ENCODE peak calls at places on chromosomes 7 and 10, in ten cellular contexts. One of them, this sample, is unnamed.

GRCh38 chr7:142914121-142914520 is 19.4 kb downstream of the TRPV5 start:
- DNase-seq in foreskin fibroblast: no peak
- DNase-seq in ovary: no peak
- DNase-seq in right cardiac atrium: no peak
- DNase-seq in left ventricle myocardium inferior: no peak
- DNase-seq in effector memory CD4-positive, alpha-beta T cell: no peak
- DNase-seq in AG04449: no peak
- DNase-seq in CD8-positive, alpha-beta memory T cell: no peak
- DNase-seq in fibroblast of the aortic adventitia: no peak
- DNase-seq in GM23248: no peak
- DNase-seq in this sample: no peak

GRCh38 chr7:106775552-106775936 is 89.5 kb upstream of the PIK3CG start:
- DNase-seq in foreskin fibroblast: peak; percentile 78
- DNase-seq in ovary: no peak
- DNase-seq in right cardiac atrium: no peak
- DNase-seq in left ventricle myocardium inferior: no peak
- DNase-seq in effector memory CD4-positive, alpha-beta T cell: no peak
- DNase-seq in AG04449: no peak
- DNase-seq in CD8-positive, alpha-beta memory T cell: no peak
- DNase-seq in fibroblast of the aortic adventitia: peak; percentile 77
- DNase-seq in GM23248: peak; percentile 87
- DNase-seq in this sample: peak; percentile 41

GRCh38 chr10:125192005-125192404 is 31.6 kb upstream of the CTBP2 start:
- DNase-seq in foreskin fibroblast: no peak
- DNase-seq in ovary: no peak
- DNase-seq in right cardiac atrium: no peak
- DNase-seq in left ventricle myocardium inferior: no peak
- DNase-seq in effector memory CD4-positive, alpha-beta T cell: no peak
- DNase-seq in AG04449: no peak
- DNase-seq in CD8-positive, alpha-beta memory T cell: no peak
- DNase-seq in fibroblast of the aortic adventitia: no peak
- DNase-seq in GM23248: no peak
- DNase-seq in this sample: no peak

GRCh38 chr10:26890956-26891355 is 30.2 kb upstream of the ABI1 start:
- DNase-seq in foreskin fibroblast: peak; percentile 46
- DNase-seq in ovary: no peak
- DNase-seq in right cardiac atrium: no peak
- DNase-seq in left ventricle myocardium inferior: no peak
- DNase-seq in effector memory CD4-positive, alpha-beta T cell: peak; percentile 7
- DNase-seq in AG04449: no peak
- DNase-seq in CD8-positive, alpha-beta memory T cell: no peak
- DNase-seq in fibroblast of the aortic adventitia: peak; percentile 68
- DNase-seq in GM23248: peak; percentile 78
- DNase-seq in this sample: peak; percentile 56

GRCh38 chr7:157851501-157852067 is 514.8 kb downstream of the DNAJB6 start:
- DNase-seq in foreskin fibroblast: no peak
- DNase-seq in ovary: no peak
- DNase-seq in right cardiac atrium: peak; percentile 84
- DNase-seq in left ventricle myocardium inferior: peak; percentile 67
- DNase-seq in effector memory CD4-positive, alpha-beta T cell: peak; percentile 14
- DNase-seq in AG04449: no peak
- DNase-seq in CD8-positive, alpha-beta memory T cell: no peak
- DNase-seq in fibroblast of the aortic adventitia: no peak
- DNase-seq in GM23248: no peak
- DNase-seq in this sample: no peak

GRCh38 chr7:33722383-33723096 is 182.8 kb upstream of the BMPER start:
- DNase-seq in foreskin fibroblast: peak; percentile 78
- DNase-seq in ovary: no peak
- DNase-seq in right cardiac atrium: peak; percentile 66
- DNase-seq in left ventricle myocardium inferior: no peak
- DNase-seq in effector memory CD4-positive, alpha-beta T cell: no peak
- DNase-seq in AG04449: no peak
- DNase-seq in CD8-positive, alpha-beta memory T cell: no peak
- DNase-seq in fibroblast of the aortic adventitia: peak; percentile 52
- DNase-seq in GM23248: peak; percentile 43
- DNase-seq in this sample: peak; percentile 81

GRCh38 chr10:125004571-125005311 is 62.8 kb downstream of the ZRANB1 start:
- DNase-seq in foreskin fibroblast: no peak
- DNase-seq in ovary: peak; percentile 18
- DNase-seq in right cardiac atrium: no peak
- DNase-seq in left ventricle myocardium inferior: no peak
- DNase-seq in effector memory CD4-positive, alpha-beta T cell: no peak
- DNase-seq in AG04449: no peak
- DNase-seq in CD8-positive, alpha-beta memory T cell: no peak
- DNase-seq in fibroblast of the aortic adventitia: no peak
- DNase-seq in GM23248: no peak
- DNase-seq in this sample: no peak

GRCh38 chr7:7808626-7809025 is 90.2 kb upstream of the RPA3 start:
- DNase-seq in foreskin fibroblast: no peak
- DNase-seq in ovary: no peak
- DNase-seq in right cardiac atrium: no peak
- DNase-seq in left ventricle myocardium inferior: no peak
- DNase-seq in effector memory CD4-positive, alpha-beta T cell: no peak
- DNase-seq in AG04449: no peak
- DNase-seq in CD8-positive, alpha-beta memory T cell: no peak
- DNase-seq in fibroblast of the aortic adventitia: no peak
- DNase-seq in GM23248: no peak
- DNase-seq in this sample: no peak

GRCh38 chr7:73986158-73986631 is 41.8 kb upstream of the ELN start:
- DNase-seq in foreskin fibroblast: no peak
- DNase-seq in ovary: peak; percentile 37
- DNase-seq in right cardiac atrium: peak; percentile 93
- DNase-seq in left ventricle myocardium inferior: peak; percentile 76
- DNase-seq in effector memory CD4-positive, alpha-beta T cell: no peak
- DNase-seq in AG04449: no peak
- DNase-seq in CD8-positive, alpha-beta memory T cell: no peak
- DNase-seq in fibroblast of the aortic adventitia: peak; percentile 50
- DNase-seq in GM23248: peak; percentile 30
- DNase-seq in this sample: no peak
- H3K4me3 ChIP-seq in foreskin fibroblast: no peak overlapping the region
- H3K4me3 ChIP-seq in ovary: no peak overlapping the region
- H3K4me3 ChIP-seq in right cardiac atrium: no peak overlapping the region
- H3K4me3 ChIP-seq in left ventricle myocardium inferior: peak overlapping the region; percentile 19
- H3K4me3 ChIP-seq in effector memory CD4-positive, alpha-beta T cell: no peak overlapping the region
- H3K4me3 ChIP-seq in AG04449: no peak overlapping the region
- H3K4me3 ChIP-seq in CD8-positive, alpha-beta memory T cell: no peak overlapping the region
- H3K4me3 ChIP-seq in fibroblast of the aortic adventitia: no peak overlapping the region
- H3K4me3 ChIP-seq in GM23248: no peak overlapping the region
- H3K4me3 ChIP-seq in this sample: no peak overlapping the region

GRCh38 chr7:73702226-73702625 is 17.2 kb downstream of the STX1A start:
- DNase-seq in foreskin fibroblast: no peak
- DNase-seq in ovary: no peak
- DNase-seq in right cardiac atrium: no peak
- DNase-seq in left ventricle myocardium inferior: no peak
- DNase-seq in effector memory CD4-positive, alpha-beta T cell: no peak
- DNase-seq in AG04449: no peak
- DNase-seq in CD8-positive, alpha-beta memory T cell: no peak
- DNase-seq in fibroblast of the aortic adventitia: no peak
- DNase-seq in GM23248: no peak
- DNase-seq in this sample: no peak

GRCh38 chr7:73703649-73703984 is 15.9 kb downstream of the STX1A start:
- DNase-seq in foreskin fibroblast: no peak
- DNase-seq in ovary: no peak
- DNase-seq in right cardiac atrium: no peak
- DNase-seq in left ventricle myocardium inferior: no peak
- DNase-seq in effector memory CD4-positive, alpha-beta T cell: no peak
- DNase-seq in AG04449: no peak
- DNase-seq in CD8-positive, alpha-beta memory T cell: no peak
- DNase-seq in fibroblast of the aortic adventitia: no peak
- DNase-seq in GM23248: no peak
- DNase-seq in this sample: no peak

GRCh38 chr7:73702665-73703064 is 16.8 kb downstream of the STX1A start:
- DNase-seq in foreskin fibroblast: no peak
- DNase-seq in ovary: no peak
- DNase-seq in right cardiac atrium: peak; percentile 54
- DNase-seq in left ventricle myocardium inferior: no peak
- DNase-seq in effector memory CD4-positive, alpha-beta T cell: no peak
- DNase-seq in AG04449: no peak
- DNase-seq in CD8-positive, alpha-beta memory T cell: no peak
- DNase-seq in fibroblast of the aortic adventitia: no peak
- DNase-seq in GM23248: no peak
- DNase-seq in this sample: no peak

GRCh38 chr7:73703985-73704639 is 15.4 kb downstream of the STX1A start:
- DNase-seq in foreskin fibroblast: no peak
- DNase-seq in ovary: peak; percentile 80
- DNase-seq in right cardiac atrium: peak; percentile 85
- DNase-seq in left ventricle myocardium inferior: peak; percentile 45
- DNase-seq in effector memory CD4-positive, alpha-beta T cell: no peak
- DNase-seq in AG04449: no peak
- DNase-seq in CD8-positive, alpha-beta memory T cell: no peak
- DNase-seq in fibroblast of the aortic adventitia: peak; percentile 37
- DNase-seq in GM23248: peak; percentile 52
- DNase-seq in this sample: no peak

DNA sequence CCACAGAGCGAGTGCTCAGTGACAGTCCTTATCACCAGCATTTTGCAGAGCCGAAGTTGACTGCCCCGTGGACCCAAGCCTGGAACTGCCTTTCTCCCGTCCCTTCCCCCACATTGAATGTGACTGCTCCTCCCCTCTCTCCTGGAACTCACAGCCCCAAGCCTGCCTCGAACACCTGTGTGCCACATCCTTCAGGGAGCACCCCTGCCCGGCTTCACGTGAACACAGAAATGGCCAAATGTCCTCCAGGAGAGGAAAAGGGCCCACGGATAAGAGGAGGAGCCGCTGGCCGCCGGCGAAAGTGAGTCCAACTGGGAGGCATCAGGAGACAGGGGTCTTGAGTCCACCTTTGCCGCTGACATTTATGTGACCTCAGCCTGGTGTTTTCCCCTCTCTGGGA is 16.2 kb downstream of the STX1A start:
- DNase-seq in foreskin fibroblast: no peak
- DNase-seq in ovary: no peak
- DNase-seq in right cardiac atrium: peak; percentile 44
- DNase-seq in left ventricle myocardium inferior: no peak
- DNase-seq in effector memory CD4-positive, alpha-beta T cell: no peak
- DNase-seq in AG04449: no peak
- DNase-seq in CD8-positive, alpha-beta memory T cell: no peak
- DNase-seq in fibroblast of the aortic adventitia: no peak
- DNase-seq in GM23248: no peak
- DNase-seq in this sample: no peak
- H3K4me3 ChIP-seq in foreskin fibroblast: no peak overlapping the region
- H3K4me3 ChIP-seq in ovary: peak overlapping the region; percentile 28
- H3K4me3 ChIP-seq in right cardiac atrium: no peak overlapping the region
- H3K4me3 ChIP-seq in left ventricle myocardium inferior: no peak overlapping the region
- H3K4me3 ChIP-seq in effector memory CD4-positive, alpha-beta T cell: no peak overlapping the region
- H3K4me3 ChIP-seq in AG04449: no peak overlapping the region
- H3K4me3 ChIP-seq in CD8-positive, alpha-beta memory T cell: no peak overlapping the region
- H3K4me3 ChIP-seq in fibroblast of the aortic adventitia: no peak overlapping the region
- H3K4me3 ChIP-seq in GM23248: no peak overlapping the region
- H3K4me3 ChIP-seq in this sample: peak overlapping the region; percentile 9

GRCh38 chr10:102245932-102246251 is 560 bp downstream of the GBF1 start:
- DNase-seq in foreskin fibroblast: no peak
- DNase-seq in ovary: no peak
- DNase-seq in right cardiac atrium: no peak
- DNase-seq in left ventricle myocardium inferior: no peak
- DNase-seq in effector memory CD4-positive, alpha-beta T cell: no peak
- DNase-seq in AG04449: no peak
- DNase-seq in CD8-positive, alpha-beta memory T cell: no peak
- DNase-seq in fibroblast of the aortic adventitia: no peak
- DNase-seq in GM23248: peak; percentile 17
- DNase-seq in this sample: no peak

GRCh38 chr10:102245101-102245931 is at the start of gene GBF1:
- DNase-seq in foreskin fibroblast: peak; percentile 100
- DNase-seq in ovary: peak; percentile 93
- DNase-seq in right cardiac atrium: peak; percentile 94
- DNase-seq in left ventricle myocardium inferior: peak; percentile 91
- DNase-seq in effector memory CD4-positive, alpha-beta T cell: peak; percentile 89
- DNase-seq in AG04449: peak; percentile 99
- DNase-seq in CD8-positive, alpha-beta memory T cell: peak; percentile 80
- DNase-seq in fibroblast of the aortic adventitia: peak; percentile 100
- DNase-seq in GM23248: peak; percentile 99
- DNase-seq in this sample: peak; percentile 100

GRCh38 chr10:102243304-102243703 is 2.0 kb upstream of the PITX3 start:
- DNase-seq in foreskin fibroblast: peak; percentile 81
- DNase-seq in ovary: no peak
- DNase-seq in right cardiac atrium: no peak
- DNase-seq in left ventricle myocardium inferior: no peak
- DNase-seq in effector memory CD4-positive, alpha-beta T cell: no peak
- DNase-seq in AG04449: no peak
- DNase-seq in CD8-positive, alpha-beta memory T cell: no peak
- DNase-seq in fibroblast of the aortic adventitia: peak; percentile 89
- DNase-seq in GM23248: peak; percentile 89
- DNase-seq in this sample: peak; percentile 71

GRCh38 chr10:102246261-102246660 is 929 bp downstream of the GBF1 start:
- DNase-seq in foreskin fibroblast: no peak
- DNase-seq in ovary: no peak
- DNase-seq in right cardiac atrium: no peak
- DNase-seq in left ventricle myocardium inferior: no peak
- DNase-seq in effector memory CD4-positive, alpha-beta T cell: no peak
- DNase-seq in AG04449: no peak
- DNase-seq in CD8-positive, alpha-beta memory T cell: no peak
- DNase-seq in fibroblast of the aortic adventitia: peak; percentile 40
- DNase-seq in GM23248: peak; percentile 64
- DNase-seq in this sample: no peak

GRCh38 chr10:102247724-102248123 is 2.4 kb downstream of the GBF1 start:
- DNase-seq in foreskin fibroblast: no peak
- DNase-seq in ovary: no peak
- DNase-seq in right cardiac atrium: no peak
- DNase-seq in left ventricle myocardium inferior: no peak
- DNase-seq in effector memory CD4-positive, alpha-beta T cell: no peak
- DNase-seq in AG04449: no peak
- DNase-seq in CD8-positive, alpha-beta memory T cell: no peak
- DNase-seq in fibroblast of the aortic adventitia: peak; percentile 15
- DNase-seq in GM23248: peak; percentile 21
- DNase-seq in this sample: no peak
- H3K4me3 ChIP-seq in foreskin fibroblast: peak overlapping the region; percentile 9
- H3K4me3 ChIP-seq in ovary: no peak overlapping the region
- H3K4me3 ChIP-seq in right cardiac atrium: no peak overlapping the region
- H3K4me3 ChIP-seq in left ventricle myocardium inferior: peak overlapping the region; percentile 74
- H3K4me3 ChIP-seq in effector memory CD4-positive, alpha-beta T cell: no peak overlapping the region
- H3K4me3 ChIP-seq in AG04449: no peak overlapping the region
- H3K4me3 ChIP-seq in CD8-positive, alpha-beta memory T cell: no peak overlapping the region
- H3K4me3 ChIP-seq in fibroblast of the aortic adventitia: peak overlapping the region; percentile 4
- H3K4me3 ChIP-seq in GM23248: peak overlapping the region; percentile 99
- H3K4me3 ChIP-seq in this sample: no peak overlapping the region

DNA sequence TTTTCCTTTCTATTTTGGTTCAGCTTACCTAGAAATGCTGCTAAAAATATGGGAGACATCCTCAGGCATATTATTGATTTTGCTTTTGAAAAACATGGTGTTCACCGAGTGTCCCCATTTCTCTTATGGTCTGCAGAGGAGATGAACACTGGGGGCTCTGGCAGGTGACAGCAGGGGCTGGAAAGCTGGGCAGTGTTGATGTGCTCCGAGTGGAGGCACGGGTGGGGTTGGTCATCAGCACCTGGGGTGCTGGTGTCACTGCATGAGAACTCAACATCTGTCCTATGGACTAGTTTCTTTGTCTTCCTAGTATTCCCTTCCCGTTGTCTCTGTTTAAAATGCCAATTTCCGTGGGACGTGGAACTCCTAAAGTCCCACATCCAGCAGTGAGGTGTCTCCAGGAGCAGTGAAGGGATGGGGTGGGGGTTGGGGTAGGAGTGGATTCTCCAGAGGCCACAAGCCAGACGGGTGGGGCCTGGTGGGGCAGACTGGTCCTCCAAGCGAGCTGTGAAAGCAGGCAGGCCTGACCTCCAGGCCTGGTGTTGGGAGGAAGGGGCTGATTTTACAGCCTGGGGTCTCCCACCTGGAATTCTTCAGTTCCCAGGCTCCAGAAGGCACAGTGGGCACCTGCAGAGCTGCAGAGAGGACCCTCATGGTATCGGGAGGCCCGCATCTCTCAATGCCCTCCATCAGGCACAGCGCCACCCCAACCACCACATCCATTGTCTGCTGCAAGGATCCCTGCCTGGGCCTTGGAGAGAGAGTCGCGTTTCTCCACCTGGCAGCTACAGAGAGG is 24.4 kb downstream of the ZNF775 start:
- DNase-seq in foreskin fibroblast: no peak
- DNase-seq in ovary: peak; percentile 19
- DNase-seq in right cardiac atrium: no peak
- DNase-seq in left ventricle myocardium inferior: no peak
- DNase-seq in effector memory CD4-positive, alpha-beta T cell: no peak
- DNase-seq in AG04449: no peak
- DNase-seq in CD8-positive, alpha-beta memory T cell: no peak
- DNase-seq in fibroblast of the aortic adventitia: no peak
- DNase-seq in GM23248: no peak
- DNase-seq in this sample: no peak
- H3K4me3 ChIP-seq in foreskin fibroblast: no peak overlapping the region
- H3K4me3 ChIP-seq in ovary: no peak overlapping the region
- H3K4me3 ChIP-seq in right cardiac atrium: no peak overlapping the region
- H3K4me3 ChIP-seq in left ventricle myocardium inferior: peak overlapping the region; percentile 93
- H3K4me3 ChIP-seq in effector memory CD4-positive, alpha-beta T cell: no peak overlapping the region
- H3K4me3 ChIP-seq in AG04449: no peak overlapping the region
- H3K4me3 ChIP-seq in CD8-positive, alpha-beta memory T cell: no peak overlapping the region
- H3K4me3 ChIP-seq in fibroblast of the aortic adventitia: no peak overlapping the region
- H3K4me3 ChIP-seq in GM23248: no peak overlapping the region
- H3K4me3 ChIP-seq in this sample: no peak overlapping the region